ENCODE peak calls at places on chromosomes 12 and 14, in nine cellular contexts. K, M, F, A, R, Z, W, T and S are unnamed samples.

GRCh38 chr12:122979908-122980191 is 631 bp upstream of the ARL6IP4 start:
- DNase-seq in T (no peak), F (no peak), R (no peak), M (no peak), K (no peak), W (peak), Z (no peak), A (no peak), S (no peak)

GRCh38 chr14:75406102-75406501 is 21.7 kb upstream of the JDP2 start:
- DNase-seq in K (no peak), M (no peak), A (no peak), W (no peak), Z (no peak), R (no peak), F (no peak), T (no peak), S (no peak)

GRCh38 chr12:123150804-123151678 is at the start of gene PITPNM2:
- DNase-seq in K (peak), A (peak), W (peak), R (no peak), M (peak), Z (peak), F (no peak), T (no peak), S (no peak)

GRCh38 chr12:9383585-9383984 is 175.4 kb upstream of the PZP start:
- DNase-seq in R (no peak), K (no peak), T (no peak), M (no peak), F (no peak), A (no peak), W (no peak), Z (no peak), S (no peak)

GRCh38 chr12:31855427-31855826 is 103.8 kb upstream of the RESF1 start:
- DNase-seq in K (no peak), W (no peak), M (no peak), R (no peak), T (no peak), A (no peak), F (no peak), Z (no peak), S (no peak)

GRCh38 chr12:65962921-65963883 is 138.9 kb downstream of the HMGA2 start:
- DNase-seq in T (no peak), A (peak), K (no peak), R (no peak), F (no peak), Z (no peak), M (peak), W (no peak), S (no peak)

GRCh38 chr12:57085999-57086950 is 2.6 kb upstream of the NAB2 start:
- DNase-seq in A (peak), R (peak), F (peak), M (no peak), K (peak), W (peak), Z (peak), T (no peak), S (peak)

GRCh38 chr12:12726543-12727093 is 9.4 kb downstream of the CDKN1B start:
- DNase-seq in R (no peak), W (peak), K (no peak), M (no peak), T (peak), F (no peak), A (peak), Z (no peak), S (no peak)

GRCh38 chr12:127189992-127190391 is 1077.0 kb upstream of the TMEM132C start:
- DNase-seq in T (no peak), A (no peak), K (no peak), R (no peak), Z (no peak), W (no peak), F (no peak), M (no peak), S (no peak)

GRCh38 chr14:90627478-90627877 is 188.8 kb downstream of the TTC7B start:
- DNase-seq in W (no peak), R (no peak), M (no peak), A (no peak), F (no peak), K (no peak), Z (no peak), T (no peak), S (no peak)

GRCh38 chr12:66035289-66035961 is 95.1 kb downstream of the LLPH start:
- DNase-seq in Z (no peak), K (no peak), F (no peak), W (peak), M (no peak), R (no peak), T (no peak), A (no peak), S (no peak)

GRCh38 chr12:51923506-51924365 is 16.4 kb downstream of the ACVRL1 start:
- DNase-seq in T (no peak), R (no peak), F (peak), W (peak), Z (peak), A (peak), K (no peak), M (peak), S (no peak)

GRCh38 chr12:4069046-4070010 is 196.1 kb upstream of the PARP11 start:
- DNase-seq in T (no peak), K (no peak), Z (peak), M (no peak), W (no peak), A (no peak), R (no peak), F (no peak), S (no peak)

GRCh38 chr12:105253882-105254513 is 18.0 kb upstream of the APPL2 start:
- DNase-seq in F (no peak), M (no peak), W (peak), R (no peak), Z (peak), K (no peak), A (peak), T (no peak), S (no peak)

GRCh38 chr14:105483300-105484068 is 3.2 kb upstream of the CRIP1 start:
- DNase-seq in T (no peak), F (no peak), A (peak), Z (no peak), M (no peak), K (no peak), W (no peak), R (no peak), S (no peak)